ENCODE peak calls at places on chromosomes 16 and 17, in seven cellular contexts. M is prostate gland, Q is IMR-90, S is heart right ventricle, C is tibial artery, R is cardiac muscle cell, F is right atrium auricular region. P is an unnamed sample.

GRCh38 chr16:4962716-4963115 is 4.6 kb downstream of the SEC14L5 start:
- DNase-seq in C (no peak), S (no peak), M (no peak), F (no peak), Q (no peak), R (no peak), P (no peak)

GRCh38 chr16:2428051-2428786 is 1.0 kb upstream of the CCNF start:
- DNase-seq in F (no peak), M (peak; percentile 16), R (peak; percentile 26), Q (no peak), C (peak; percentile 27), S (peak; percentile 16), P (no peak)

GRCh38 chr17:2904135-2904534 is 107.9 kb downstream of the RAP1GAP2 start:
- DNase-seq in F (peak; percentile 60), R (no peak), C (no peak), S (peak; percentile 75), Q (peak; percentile 24), M (no peak), P (no peak)

GRCh38 chr17:63963123-63963522 is 9.6 kb downstream of the SCN4A start:
- DNase-seq in C (no peak), F (peak; percentile 75), Q (no peak), R (no peak), S (peak; percentile 75), M (no peak), P (no peak)

GRCh38 chr16:10662212-10662611 is 32.5 kb downstream of the TEKT5 start:
- DNase-seq in Q (no peak), S (no peak), C (no peak), R (no peak), F (no peak), M (no peak), P (no peak)

GRCh38 chr16:85915125-85915845 is 16.3 kb downstream of the IRF8 start:
- DNase-seq in M (no peak), R (no peak), F (no peak), C (no peak), Q (no peak), S (no peak), P (no peak)

GRCh38 chr17:78933025-78933958 is 8.1 kb upstream of the TIMP2 start:
- DNase-seq in C (peak; percentile 78), Q (peak; percentile 99), M (no peak), S (no peak), R (no peak), F (peak; percentile 84), P (peak; percentile 83)

GRCh38 chr16:53430363-53430762 is 3.9 kb upstream of the RBL2 start:
- DNase-seq in Q (no peak), M (no peak), C (no peak), F (no peak), R (no peak), S (no peak), P (no peak)

GRCh38 chr17:78789663-78790181 is 7.6 kb upstream of the CYTH1 start:
- DNase-seq in R (no peak), S (peak; percentile 67), M (peak; percentile 79), F (peak; percentile 87), Q (peak; percentile 89), C (peak; percentile 89), P (no peak)

GRCh38 chr17:66548158-66548557 is 245.7 kb downstream of the PRKCA start:
- DNase-seq in M (no peak), R (no peak), S (no peak), F (no peak), Q (no peak), C (no peak), P (no peak)

GRCh38 chr16:7355758-7356157 is 23.1 kb downstream of the RBFOX1 start:
- DNase-seq in C (no peak), F (no peak), M (no peak), R (no peak), S (no peak), Q (no peak), P (no peak)

GRCh38 chr16:87602005-87602790 is at the start of gene JPH3:
- DNase-seq in C (no peak), Q (no peak), M (no peak), S (no peak), R (peak; percentile 82), F (no peak), P (no peak)

GRCh38 chr17:3990391-3991127 is 26.3 kb upstream of the ATP2A3 start:
- DNase-seq in C (peak; percentile 8), F (no peak), R (no peak), Q (peak; percentile 22), S (no peak), M (no peak), P (no peak)

GRCh38 chr16:726438-727290 is at the start of the genes CCDC78 and HAGHL:
- DNase-seq in Q (peak; percentile 34), R (peak; percentile 71), M (peak; percentile 39), C (no peak), S (peak; percentile 54), F (no peak), P (no peak)

GRCh38 chr16:24977673-24978065 is 37.5 kb downstream of the ARHGAP17 start:
- DNase-seq in C (no peak), Q (peak; percentile 83), F (no peak), S (no peak), M (no peak), R (no peak), P (no peak)

GRCh38 chr17:77808663-77809425 is 149.7 kb upstream of the TNRC6C start:
- DNase-seq in F (no peak), M (no peak), Q (no peak), C (no peak), S (no peak), R (no peak), P (no peak)

GRCh38 chr16:81810894-81811538 is 31.9 kb downstream of the PLCG2 start:
- DNase-seq in S (no peak), F (no peak), C (no peak), M (no peak), R (no peak), Q (no peak), P (no peak)

GRCh38 chr17:41049110-41049509 is 2.0 kb upstream of the KRTAP2-1 start:
- DNase-seq in Q (peak; percentile 84), S (no peak), R (no peak), M (no peak), F (no peak), C (no peak), P (peak; percentile 68)

GRCh38 chr17:76369804-76370203 is 14.6 kb upstream of the SPHK1 start:
- DNase-seq in M (no peak), Q (no peak), F (no peak), R (peak; percentile 42), S (no peak), C (no peak), P (no peak)

GRCh38 chr17:72792771-72793170 is 299.7 kb downstream of the SLC39A11 start:
- DNase-seq in S (no peak), R (no peak), C (no peak), Q (no peak), F (no peak), M (no peak), P (no peak)

GRCh38 chr17:29176500-29177351 is 3.5 kb downstream of the MYO18A start:
- DNase-seq in Q (peak; percentile 43), M (peak; percentile 71), C (no peak), R (peak; percentile 66), S (no peak), F (no peak), P (peak; percentile 42)

GRCh38 chr16:19754644-19755036 is 36.6 kb downstream of the IQCK start:
- DNase-seq in R (no peak), C (no peak), F (no peak), M (no peak), Q (no peak), S (no peak), P (no peak)

GRCh38 chr17:41913798-41914197 is 5.0 kb downstream of the ACLY start:
- DNase-seq in Q (no peak), S (no peak), R (no peak), C (no peak), F (no peak), M (peak; percentile 16), P (no peak)

GRCh38 chr16:68116256-68116853 is 31.2 kb downstream of the NFATC3 start:
- DNase-seq in R (no peak), S (no peak), F (no peak), M (no peak), C (no peak), Q (peak; percentile 51), P (no peak)

GRCh38 chr17:50361561-50362480 is 11.2 kb downstream of the MRPL27 start:
- DNase-seq in M (peak; percentile 56), F (peak; percentile 78), Q (peak; percentile 74), S (peak; percentile 47), C (peak; percentile 55), R (peak; percentile 74), P (no peak)

GRCh38 chr17:42562845-42563509 is 1.0 kb downstream of the COASY start:
- DNase-seq in R (no peak), Q (peak; percentile 28), M (no peak), C (no peak), S (no peak), F (no peak), P (no peak)

DNA sequence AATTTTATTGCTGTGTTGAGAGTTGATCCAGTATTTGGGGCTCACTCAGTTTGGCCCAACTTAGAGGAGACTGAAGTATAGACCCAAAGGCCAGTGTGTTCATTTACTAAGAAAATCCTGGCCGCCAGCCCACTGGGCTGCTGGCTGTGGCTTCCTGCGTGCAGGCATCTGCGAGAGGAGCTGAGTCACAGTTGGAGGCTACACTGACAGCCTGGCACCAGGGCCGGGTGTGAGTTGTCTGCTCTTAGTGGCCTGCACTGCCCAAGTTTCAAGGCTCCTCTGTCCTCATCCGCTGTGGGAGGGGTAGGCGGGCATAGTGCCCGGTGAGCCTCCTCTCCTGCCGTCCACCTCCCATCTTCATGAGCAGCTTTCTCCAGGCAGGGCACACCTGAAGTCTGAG is 54.2 kb downstream of the PLD6 start:
- DNase-seq in M (peak; percentile 71), F (peak; percentile 97), S (peak; percentile 85), C (peak; percentile 96), R (no peak), Q (peak; percentile 96), P (peak; percentile 75)
- H3K27ac ChIP-seq in M (peak overlapping the region; percentile 38), F (peak overlapping the region; percentile 64), S (peak overlapping the region; percentile 83), C (peak overlapping the region; percentile 34), R (no peak overlapping the region), Q (peak overlapping the region; percentile 60), P (peak overlapping the region; percentile 81)

GRCh38 chr17:45320931-45321461 is 4.2 kb upstream of the MAP3K14 start:
- DNase-seq in Q (peak; percentile 97), C (peak; percentile 45), M (peak; percentile 71), F (no peak), S (no peak), R (no peak), P (peak; percentile 91)
- H3K4me1 ChIP-seq in Q (peaks cover 27% of the 10 kb centered on the region), C (no peaks in the 10 kb centered on the region), M (peaks cover 22% of the 10 kb centered on the region), F (peaks cover 22% of the 10 kb centered on the region), S (no peaks in the 10 kb centered on the region), R (peaks cover 4% of the 10 kb centered on the region), P (peaks cover 34% of the 10 kb centered on the region)

GRCh38 chr16:14018848-14019247 is 52.3 kb upstream of the MRTFB start:
- DNase-seq in F (no peak), C (no peak), R (peak; percentile 11), M (no peak), Q (no peak), S (no peak), P (no peak)
- TF ChIP-seq CTCF in F (no peak), C (no peak), R (no peak), M (no peak), Q (no peak), S (no peak), P (no peak)

DNA sequence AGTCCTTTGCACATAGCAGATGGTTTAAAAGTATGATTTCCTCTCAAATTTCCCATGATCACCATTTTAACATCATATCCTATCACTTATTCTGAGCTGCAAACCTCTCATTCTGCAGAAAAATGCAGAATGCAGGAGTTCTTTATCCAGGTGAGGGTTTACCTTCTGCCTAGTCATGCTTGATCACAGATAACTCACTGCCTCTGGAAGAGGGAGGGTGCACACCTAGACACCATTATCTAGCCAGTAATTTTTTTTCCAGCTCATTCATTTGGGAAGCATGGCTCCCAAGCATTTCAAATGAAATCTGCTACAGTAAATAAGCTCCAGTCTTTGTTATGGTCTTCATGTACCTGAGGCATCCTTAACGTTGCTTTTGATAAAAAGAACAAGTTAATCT is 38.0 kb downstream of the RFFL start:
- DNase-seq in F (no peak), S (no peak), R (no peak), Q (no peak), C (no peak), M (no peak), P (no peak)
- H3K27ac ChIP-seq in F (no peak overlapping the region), S (no peak overlapping the region), R (no peak overlapping the region), Q (no peak overlapping the region), C (no peak overlapping the region), M (no peak overlapping the region), P (no peak overlapping the region)